ENCODE peak calls at places on chromosomes 11 and 22, in nine cellular contexts. One of them, this sample, is unnamed.

GRCh38 chr11:102347526-102348331 is 715 bp downstream of the BIRC2 start:
- DNase-seq in colonic mucosa: peak; percentile 76
- DNase-seq in GM23248: peak; percentile 78
- DNase-seq in HCT116: no peak
- DNase-seq in GM12878: no peak
- DNase-seq in astrocyte: peak; percentile 35
- DNase-seq in H9: no peak
- DNase-seq in neural progenitor cell: peak; percentile 27
- DNase-seq in IMR-90: peak; percentile 29
- DNase-seq in this sample: peak; percentile 73

GRCh38 chr11:10600570-10601248 is 32.2 kb upstream of the LYVE1 start:
- DNase-seq in colonic mucosa: peak; percentile 6
- DNase-seq in GM23248: no peak
- DNase-seq in GM12878: no peak
- DNase-seq in HCT116: no peak
- DNase-seq in neural progenitor cell: no peak
- DNase-seq in astrocyte: no peak
- DNase-seq in IMR-90: no peak
- DNase-seq in H9: no peak
- DNase-seq in this sample: no peak

GRCh38 chr11:60866911-60867870 is at the start of gene ZP1:
- DNase-seq in colonic mucosa: no peak
- DNase-seq in GM23248: no peak
- DNase-seq in neural progenitor cell: no peak
- DNase-seq in IMR-90: no peak
- DNase-seq in H9: no peak
- DNase-seq in astrocyte: no peak
- DNase-seq in GM12878: no peak
- DNase-seq in HCT116: no peak
- DNase-seq in this sample: no peak

GRCh38 chr11:63518548-63518947 is 12.7 kb downstream of the LGALS12 start:
- DNase-seq in neural progenitor cell: no peak
- DNase-seq in H9: no peak
- DNase-seq in HCT116: no peak
- DNase-seq in colonic mucosa: no peak
- DNase-seq in IMR-90: peak; percentile 66
- DNase-seq in GM12878: no peak
- DNase-seq in astrocyte: peak; percentile 81
- DNase-seq in GM23248: peak; percentile 23
- DNase-seq in this sample: peak; percentile 36

GRCh38 chr11:43694477-43694876 is 13.9 kb downstream of the HSD17B12 start:
- DNase-seq in IMR-90: no peak
- DNase-seq in GM23248: no peak
- DNase-seq in neural progenitor cell: no peak
- DNase-seq in astrocyte: no peak
- DNase-seq in GM12878: no peak
- DNase-seq in H9: no peak
- DNase-seq in HCT116: no peak
- DNase-seq in colonic mucosa: no peak
- DNase-seq in this sample: no peak

GRCh38 chr22:28759861-28760560 is 12.5 kb upstream of the CCDC117 start:
- DNase-seq in H9: peak; percentile 58
- DNase-seq in GM12878: peak; percentile 21
- DNase-seq in GM23248: no peak
- DNase-seq in HCT116: no peak
- DNase-seq in neural progenitor cell: peak; percentile 28
- DNase-seq in astrocyte: no peak
- DNase-seq in colonic mucosa: no peak
- DNase-seq in IMR-90: peak; percentile 18
- DNase-seq in this sample: no peak

GRCh38 chr11:24963879-24964278 is 467.0 kb downstream of the LUZP2 start:
- DNase-seq in HCT116: no peak
- DNase-seq in astrocyte: peak; percentile 16
- DNase-seq in GM12878: no peak
- DNase-seq in H9: no peak
- DNase-seq in neural progenitor cell: no peak
- DNase-seq in GM23248: no peak
- DNase-seq in colonic mucosa: no peak
- DNase-seq in IMR-90: no peak
- DNase-seq in this sample: peak; percentile 42

GRCh38 chr11:118415739-118416068 is 14.3 kb downstream of the ATP5MG start:
- DNase-seq in neural progenitor cell: peak; percentile 29
- DNase-seq in astrocyte: peak; percentile 94
- DNase-seq in GM23248: peak; percentile 98
- DNase-seq in colonic mucosa: peak; percentile 53
- DNase-seq in GM12878: no peak
- DNase-seq in HCT116: peak; percentile 33
- DNase-seq in IMR-90: peak; percentile 98
- DNase-seq in H9: peak; percentile 73
- DNase-seq in this sample: peak; percentile 92

GRCh38 chr11:131592734-131593133 is 222.3 kb downstream of the NTM start:
- DNase-seq in HCT116: no peak
- DNase-seq in H9: no peak
- DNase-seq in IMR-90: no peak
- DNase-seq in astrocyte: no peak
- DNase-seq in colonic mucosa: no peak
- DNase-seq in neural progenitor cell: no peak
- DNase-seq in GM23248: no peak
- DNase-seq in GM12878: no peak
- DNase-seq in this sample: no peak

GRCh38 chr11:110366234-110366633 is 63.5 kb upstream of the FDX1 start:
- DNase-seq in IMR-90: peak; percentile 28
- DNase-seq in H9: no peak
- DNase-seq in HCT116: no peak
- DNase-seq in neural progenitor cell: no peak
- DNase-seq in colonic mucosa: no peak
- DNase-seq in GM12878: no peak
- DNase-seq in GM23248: no peak
- DNase-seq in astrocyte: peak; percentile 33
- DNase-seq in this sample: peak; percentile 57

GRCh38 chr11:123260511-123261211 is 65.6 kb upstream of the CLMP start:
- DNase-seq in IMR-90: no peak
- DNase-seq in GM23248: no peak
- DNase-seq in colonic mucosa: no peak
- DNase-seq in HCT116: no peak
- DNase-seq in H9: no peak
- DNase-seq in GM12878: no peak
- DNase-seq in neural progenitor cell: no peak
- DNase-seq in astrocyte: no peak
- DNase-seq in this sample: no peak

GRCh38 chr11:123268118-123268517 is 73.1 kb upstream of the CLMP start:
- DNase-seq in H9: no peak
- DNase-seq in astrocyte: no peak
- DNase-seq in neural progenitor cell: peak; percentile 30
- DNase-seq in HCT116: no peak
- DNase-seq in GM12878: no peak
- DNase-seq in GM23248: peak; percentile 31
- DNase-seq in IMR-90: no peak
- DNase-seq in colonic mucosa: no peak
- DNase-seq in this sample: no peak

GRCh38 chr11:123258877-123259276 is 63.8 kb upstream of the CLMP start:
- DNase-seq in neural progenitor cell: no peak
- DNase-seq in IMR-90: no peak
- DNase-seq in H9: no peak
- DNase-seq in GM23248: no peak
- DNase-seq in HCT116: no peak
- DNase-seq in GM12878: no peak
- DNase-seq in astrocyte: no peak
- DNase-seq in colonic mucosa: no peak
- DNase-seq in this sample: no peak

GRCh38 chr11:123261345-123262106 is 66.5 kb upstream of the CLMP start:
- DNase-seq in astrocyte: peak; percentile 41
- DNase-seq in GM23248: peak; percentile 91
- DNase-seq in GM12878: no peak
- DNase-seq in colonic mucosa: peak; percentile 87
- DNase-seq in neural progenitor cell: peak; percentile 90
- DNase-seq in IMR-90: peak; percentile 67
- DNase-seq in HCT116: peak; percentile 62
- DNase-seq in H9: peak; percentile 92
- DNase-seq in this sample: peak; percentile 91

GRCh38 chr11:123264431-123264780 is 69.4 kb upstream of the CLMP start:
- DNase-seq in IMR-90: no peak
- DNase-seq in astrocyte: no peak
- DNase-seq in GM12878: no peak
- DNase-seq in neural progenitor cell: no peak
- DNase-seq in H9: no peak
- DNase-seq in colonic mucosa: no peak
- DNase-seq in GM23248: no peak
- DNase-seq in HCT116: no peak
- DNase-seq in this sample: no peak
- H3K9ac ChIP-seq in IMR-90: no peak overlapping the region
- H3K9ac ChIP-seq in astrocyte: no peak overlapping the region
- H3K9ac ChIP-seq in GM12878: no peak overlapping the region
- H3K9ac ChIP-seq in neural progenitor cell: no peak overlapping the region
- H3K9ac ChIP-seq in H9: no peak overlapping the region
- H3K9ac ChIP-seq in colonic mucosa: no peak overlapping the region
- H3K9ac ChIP-seq in GM23248: no peak overlapping the region
- H3K9ac ChIP-seq in HCT116: no peak overlapping the region
- H3K9ac ChIP-seq in this sample: no peak overlapping the region

DNA sequence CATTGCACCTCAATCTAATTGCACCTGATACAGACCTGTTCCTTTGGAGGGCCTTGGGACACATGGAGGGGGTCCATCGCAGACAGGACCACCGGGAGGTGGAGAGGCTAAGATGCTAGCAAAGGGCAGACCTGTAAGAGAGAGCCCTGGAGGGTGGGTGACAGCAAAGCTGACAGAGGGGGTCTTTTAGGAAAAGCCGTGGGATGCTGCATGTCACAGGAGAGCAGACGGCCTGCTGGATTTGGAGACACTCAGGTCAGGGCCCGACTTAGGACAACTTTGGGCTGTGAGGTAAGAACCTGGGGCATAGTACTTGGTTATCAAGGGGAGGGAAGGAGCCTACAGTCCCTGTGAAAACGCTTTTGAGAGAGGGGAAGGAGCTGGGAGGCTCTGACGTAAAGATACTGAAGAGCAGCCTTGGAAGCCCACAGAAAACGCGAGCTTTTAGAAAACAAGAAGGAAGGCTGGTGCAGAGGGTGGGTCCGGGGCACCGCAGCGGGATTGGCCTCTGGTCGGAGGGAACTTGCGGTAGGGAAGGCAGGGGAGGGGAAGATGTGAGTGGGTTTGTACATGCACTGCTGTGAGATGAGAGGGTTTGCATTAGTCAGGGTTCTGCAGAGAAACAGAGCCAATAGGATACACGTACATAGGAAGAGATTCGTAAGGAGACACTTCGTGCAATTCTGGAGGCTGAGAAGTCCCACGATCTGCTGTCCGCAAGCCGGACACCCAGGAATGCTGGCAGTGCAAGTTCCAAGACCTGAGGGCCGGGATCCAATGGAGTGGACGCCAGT is 868.5 kb downstream of the TBC1D22A start:
- DNase-seq in IMR-90: no peak
- DNase-seq in neural progenitor cell: no peak
- DNase-seq in GM23248: no peak
- DNase-seq in H9: no peak
- DNase-seq in colonic mucosa: no peak
- DNase-seq in HCT116: no peak
- DNase-seq in astrocyte: no peak
- DNase-seq in GM12878: no peak
- DNase-seq in this sample: no peak
- H3K9ac ChIP-seq in IMR-90: no peak overlapping the region
- H3K9ac ChIP-seq in neural progenitor cell: no peak overlapping the region
- H3K9ac ChIP-seq in GM23248: no peak overlapping the region
- H3K9ac ChIP-seq in H9: no peak overlapping the region
- H3K9ac ChIP-seq in colonic mucosa: no peak overlapping the region
- H3K9ac ChIP-seq in HCT116: peak overlapping the region; percentile 70
- H3K9ac ChIP-seq in astrocyte: no peak overlapping the region
- H3K9ac ChIP-seq in GM12878: no peak overlapping the region
- H3K9ac ChIP-seq in this sample: no peak overlapping the region

DNA sequence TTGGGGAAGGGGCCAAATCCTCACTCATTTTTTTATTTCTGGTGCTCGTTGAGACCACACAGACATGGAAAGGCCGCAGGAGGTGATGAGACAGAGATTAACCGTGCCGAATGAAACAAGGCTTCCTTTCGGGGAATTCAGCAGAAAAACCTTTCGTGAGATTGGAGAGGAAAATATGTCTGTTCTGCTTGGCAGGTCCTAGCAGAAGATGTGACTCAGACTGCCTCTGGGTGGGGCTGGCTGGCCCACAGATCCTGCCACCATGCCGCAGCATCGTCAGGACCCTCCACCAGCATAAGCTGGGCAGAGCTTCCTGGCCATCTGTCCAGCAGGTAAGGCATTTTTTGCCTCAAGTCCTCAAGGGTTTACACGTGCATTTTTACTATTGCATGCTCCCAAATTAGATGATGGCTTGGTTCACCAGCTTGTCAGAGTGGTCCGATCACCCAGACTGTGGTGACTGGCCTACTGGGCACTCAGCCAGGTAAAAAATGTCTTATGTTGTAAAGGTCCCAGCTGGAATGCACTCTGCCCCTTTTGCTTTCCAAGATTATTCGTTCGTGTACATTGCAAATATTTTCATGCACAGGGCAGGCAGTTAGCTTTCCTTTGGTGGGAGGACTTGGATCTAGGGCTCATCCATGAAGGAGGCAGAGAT is 1.5 kb downstream of the DDB2 start:
- DNase-seq in IMR-90: peak; percentile 87
- DNase-seq in H9: no peak
- DNase-seq in GM23248: peak; percentile 96
- DNase-seq in astrocyte: peak; percentile 89
- DNase-seq in colonic mucosa: peak; percentile 82
- DNase-seq in HCT116: peak; percentile 45
- DNase-seq in GM12878: peak; percentile 30
- DNase-seq in neural progenitor cell: peak; percentile 32
- DNase-seq in this sample: peak; percentile 91
- H3K9ac ChIP-seq in IMR-90: peak overlapping the region; percentile 98
- H3K9ac ChIP-seq in H9: peak overlapping the region; percentile 98
- H3K9ac ChIP-seq in GM23248: peak overlapping the region; percentile 86
- H3K9ac ChIP-seq in astrocyte: peak overlapping the region; percentile 93
- H3K9ac ChIP-seq in colonic mucosa: no peak overlapping the region
- H3K9ac ChIP-seq in HCT116: peak overlapping the region; percentile 90
- H3K9ac ChIP-seq in GM12878: peak overlapping the region; percentile 94
- H3K9ac ChIP-seq in neural progenitor cell: peak overlapping the region; percentile 67
- H3K9ac ChIP-seq in this sample: peak overlapping the region; percentile 94

DNA sequence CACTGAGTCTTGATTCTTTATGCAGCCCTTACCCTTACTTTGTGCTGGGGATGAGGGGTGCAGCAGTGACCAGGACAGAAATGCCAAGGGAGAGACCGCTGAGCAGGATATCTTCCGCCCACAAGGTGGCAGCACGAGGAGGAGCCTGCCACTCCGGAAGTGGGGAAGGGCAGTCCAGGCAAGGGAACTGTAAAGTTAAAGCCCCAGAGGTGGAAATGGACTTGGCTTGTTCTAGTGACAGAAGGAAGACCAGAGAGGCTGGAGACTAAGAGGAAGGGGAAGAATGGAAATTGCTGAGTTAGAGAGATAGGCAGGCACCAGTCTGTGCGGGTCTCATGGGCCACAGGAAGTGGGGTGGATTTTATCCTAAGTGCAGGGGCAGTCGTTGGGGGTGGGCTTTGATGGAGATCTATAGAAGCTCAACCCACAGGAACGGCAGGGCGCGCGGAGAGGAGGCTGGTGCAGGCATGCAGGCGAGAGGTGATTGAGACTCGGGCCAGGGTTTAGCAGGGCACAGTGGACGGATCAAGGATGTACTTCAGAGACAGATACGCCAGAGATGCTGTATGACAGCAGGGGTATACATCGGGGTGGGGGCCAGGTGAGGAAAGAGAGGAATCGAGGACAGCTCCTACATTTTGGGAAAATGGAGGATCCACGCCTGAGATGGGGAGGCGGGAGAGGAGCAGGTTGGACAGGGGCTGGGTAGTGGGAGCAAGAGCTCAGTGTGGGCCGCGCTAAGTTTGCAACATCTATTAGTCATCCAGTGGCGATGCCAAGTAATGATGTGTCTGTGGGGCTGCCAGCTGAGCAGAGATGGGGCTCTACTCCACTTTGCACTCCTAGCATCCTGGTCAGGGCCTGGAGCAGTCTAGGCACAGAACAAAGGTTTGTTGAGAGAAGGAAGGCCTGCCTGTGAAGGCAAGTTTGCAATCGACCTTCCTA is 3.3 kb upstream of the GRK2 start:
- DNase-seq in IMR-90: peak; percentile 76
- DNase-seq in astrocyte: peak; percentile 67
- DNase-seq in colonic mucosa: peak; percentile 90
- DNase-seq in neural progenitor cell: peak; percentile 83
- DNase-seq in GM23248: peak; percentile 94
- DNase-seq in GM12878: no peak
- DNase-seq in HCT116: peak; percentile 39
- DNase-seq in H9: peak; percentile 87
- DNase-seq in this sample: peak; percentile 91
- H3K9ac ChIP-seq in IMR-90: no peak overlapping the region
- H3K9ac ChIP-seq in astrocyte: peak overlapping the region; percentile 8
- H3K9ac ChIP-seq in colonic mucosa: peak overlapping the region; percentile 50
- H3K9ac ChIP-seq in neural progenitor cell: no peak overlapping the region
- H3K9ac ChIP-seq in GM23248: peak overlapping the region; percentile 54
- H3K9ac ChIP-seq in GM12878: peak overlapping the region; percentile 5
- H3K9ac ChIP-seq in HCT116: peak overlapping the region; percentile 29
- H3K9ac ChIP-seq in H9: no peak overlapping the region
- H3K9ac ChIP-seq in this sample: peak overlapping the region; percentile 37

This sample was measured in adipocyte.